ENCODE peak calls at places on chromosomes 4 and X, in six cellular contexts. O is islet precursor cell, W is HS-5, M is stromal cell of bone marrow, B is body of pancreas, D is activated T-cell treated with anti-CD3 and anti-CD28 coated beads for 4 hours. Q is an unnamed sample.

GRCh38 chrX:110003167-110004156 is 548 bp downstream of the TMEM164 start:
- DNase-seq in O (no peak), W (no peak), M (no peak), B (peak), D (no peak), Q (no peak)

GRCh38 chr4:41331224-41331623 is 74.5 kb downstream of the UCHL1 start:
- DNase-seq in O (no peak), W (no peak), M (no peak), B (no peak), D (no peak), Q (no peak)

GRCh38 chr4:176123710-176124407 is 58.2 kb downstream of the WDR17 start:
- DNase-seq in O (peak), W (peak), M (peak), B (peak), D (no peak), Q (no peak)

GRCh38 chr4:59818656-59819055 is 1381.5 kb upstream of the ADGRL3 start:
- DNase-seq in O (no peak), W (no peak), M (no peak), B (no peak), D (no peak), Q (no peak)

GRCh38 chr4:109703664-109704351 is 563 bp upstream of the CASP6 start:
- DNase-seq in O (no peak), W (no peak), M (no peak), B (no peak), D (no peak), Q (no peak)

GRCh38 chr4:110860901-110861300 is 238.0 kb upstream of the PITX2 start:
- DNase-seq in O (no peak), W (no peak), M (no peak), B (no peak), D (no peak), Q (no peak)

GRCh38 chr4:88761861-88762523 is 64.4 kb upstream of the NAP1L5 start:
- DNase-seq in O (peak), W (no peak), M (no peak), B (no peak), D (no peak), Q (no peak)

GRCh38 chr4:39025552-39026085 is 6.6 kb downstream of the TMEM156 start:
- DNase-seq in O (no peak), W (no peak), M (no peak), B (no peak), D (no peak), Q (no peak)

GRCh38 chr4:8724436-8725070 is 132.0 kb downstream of the CPZ start:
- DNase-seq in O (no peak), W (no peak), M (no peak), B (no peak), D (no peak), Q (no peak)

GRCh38 chr4:140351778-140352177 is 21.7 kb upstream of the SCOC start:
- DNase-seq in O (no peak), W (no peak), M (no peak), B (no peak), D (no peak), Q (no peak)

GRCh38 chrX:69618803-69619202 is 2.9 kb downstream of the EDA start:
- DNase-seq in O (no peak), W (no peak), M (peak), B (peak), D (no peak), Q (no peak)

GRCh38 chr4:110518889-110519490 is 43.0 kb downstream of the ENPEP start:
- DNase-seq in O (no peak), W (no peak), M (peak), B (peak), D (peak), Q (no peak)

GRCh38 chr4:10608501-10609219 is 75.9 kb downstream of the CLNK start:
- DNase-seq in O (no peak), W (no peak), M (no peak), B (no peak), D (no peak), Q (no peak)

GRCh38 chrX:133741303-133741702 is 244.1 kb downstream of the GPC3 start:
- DNase-seq in O (no peak), W (no peak), M (no peak), B (no peak), D (no peak), Q (no peak)

GRCh38 chr4:83237591-83237990 is 47.0 kb downstream of the COQ2 start:
- DNase-seq in O (no peak), W (no peak), M (no peak), B (no peak), D (no peak), Q (no peak)

GRCh38 chr4:186942745-186943606 is 219.3 kb upstream of the FAT1 start:
- DNase-seq in O (no peak), W (no peak), M (no peak), B (peak), D (no peak), Q (no peak)

GRCh38 chr4:98899277-98899676 is 29.7 kb downstream of the EIF4E start:
- DNase-seq in O (no peak), W (no peak), M (no peak), B (no peak), D (no peak), Q (no peak)

GRCh38 chr4:55125087-55125721 is at the start of gene KDR:
- DNase-seq in O (peak), W (no peak), M (no peak), B (peak), D (no peak), Q (no peak)

GRCh38 chr4:138241281-138242075 is 671 bp downstream of the SLC7A11 start:
- DNase-seq in O (peak), W (no peak), M (no peak), B (peak), D (no peak), Q (no peak)

GRCh38 chrX:2921750-2922149 is 7.4 kb downstream of the ARSD start:
- DNase-seq in O (no peak), W (no peak), M (no peak), B (no peak), D (no peak), Q (no peak)

GRCh38 chr4:15003441-15003890 is 1.2 kb downstream of the CPEB2 start:
- DNase-seq in O (no peak), W (no peak), M (no peak), B (peak), D (peak), Q (no peak)

Q was measured in non-pigmented ciliary epithelial cell.